ENCODE peak calls at places on chromosomes 13 and 19, in seven cellular contexts. V, C, K, R, Q, X and M are unnamed samples.

GRCh38 chr19:54459282-54460229 is 4.0 kb downstream of the LENG9 start:
- DNase-seq in R (no peak), X (no peak), K (no peak), V (no peak), Q (no peak), C (no peak), M (no peak)

GRCh38 chr19:46499692-46500091 is 4.0 kb upstream of the PNMA8B start:
- DNase-seq in V (no peak), Q (no peak), R (no peak), C (no peak), K (no peak), X (no peak), M (no peak)

GRCh38 chr13:41222259-41222852 is 28.0 kb upstream of the KBTBD7 start:
- DNase-seq in K (no peak), R (peak), X (no peak), V (no peak), C (peak), Q (no peak), M (no peak)

GRCh38 chr19:50654882-50655281 is 5.6 kb downstream of the C19orf81 start:
- DNase-seq in C (no peak), Q (no peak), K (no peak), X (no peak), V (no peak), R (no peak), M (no peak)

GRCh38 chr13:56906909-56907308 is 233.8 kb upstream of the PRR20A start:
- DNase-seq in K (no peak), R (no peak), C (no peak), V (no peak), Q (no peak), X (no peak), M (no peak)

GRCh38 chr19:21786931-21787330 is 19.6 kb upstream of the ZNF100 start:
- DNase-seq in V (no peak), C (no peak), R (no peak), Q (no peak), X (no peak), K (no peak), M (no peak)

GRCh38 chr19:54297759-54298305 is 15.1 kb downstream of the LILRA5 start:
- DNase-seq in X (no peak), V (no peak), R (no peak), Q (no peak), C (peak), K (no peak), M (no peak)

GRCh38 chr19:23699521-23699860 is 12.5 kb upstream of the ZNF675 start:
- DNase-seq in K (no peak), Q (no peak), C (peak), V (no peak), X (no peak), R (no peak), M (peak)

GRCh38 chr19:38617283-38617763 is 430 bp downstream of the MAP4K1 start:
- DNase-seq in Q (no peak), X (no peak), K (no peak), V (no peak), C (no peak), R (no peak), M (no peak)

GRCh38 chr13:28059214-28059613 is 41.2 kb downstream of the FLT3 start:
- DNase-seq in C (peak), K (no peak), R (peak), V (no peak), Q (no peak), X (no peak), M (no peak)

GRCh38 chr19:10238172-10238783 is 7.1 kb upstream of the S1PR2 start:
- DNase-seq in C (peak), Q (no peak), V (peak), K (peak), R (peak), X (peak), M (no peak)

GRCh38 chr19:10861118-10861651 is 10.2 kb upstream of the CARM1 start:
- DNase-seq in K (no peak), X (no peak), Q (no peak), R (peak), C (peak), V (no peak), M (no peak)

GRCh38 chr19:13692096-13692495 is 72.2 kb upstream of the MRI1 start:
- DNase-seq in X (no peak), Q (no peak), V (no peak), R (no peak), K (peak), C (peak), M (no peak)

GRCh38 chr19:6765738-6766356 is 1.4 kb downstream of the SH2D3A start:
- DNase-seq in X (no peak), R (peak), K (no peak), Q (no peak), V (no peak), C (peak), M (no peak)

GRCh38 chr13:76762731-76763130 is 123.5 kb downstream of the KCTD12 start:
- DNase-seq in K (no peak), X (no peak), V (no peak), R (no peak), Q (no peak), C (no peak), M (no peak)

GRCh38 chr19:10680545-10681135 is 20.6 kb upstream of the QTRT1 start:
- DNase-seq in R (no peak), X (no peak), C (no peak), Q (no peak), K (no peak), V (no peak), M (no peak)

GRCh38 chr13:46864941-46865340 is 31.9 kb downstream of the HTR2A start:
- DNase-seq in V (no peak), X (no peak), Q (no peak), C (peak), K (no peak), R (no peak), M (no peak)

GRCh38 chr19:40811478-40812341 is 12.7 kb downstream of the EGLN2 start:
- DNase-seq in X (no peak), R (no peak), V (no peak), Q (no peak), K (no peak), C (no peak), M (no peak)

GRCh38 chr19:46953955-46954501 is 65.6 kb upstream of the NPAS1 start:
- DNase-seq in R (no peak), K (no peak), V (no peak), C (no peak), X (no peak), Q (no peak), M (no peak)

GRCh38 chr19:4284176-4284958 is 5.3 kb downstream of the SHD start:
- DNase-seq in R (no peak), C (peak), X (no peak), V (no peak), Q (no peak), K (no peak), M (no peak)

GRCh38 chr13:99322297-99323103 is 15.3 kb upstream of the GPR183 start:
- DNase-seq in V (no peak), X (no peak), R (no peak), C (peak), Q (peak), K (no peak), M (no peak)

GRCh38 chr19:35720163-35720524 is 2.3 kb downstream of the KMT2B start:
- DNase-seq in V (no peak), K (no peak), Q (no peak), X (no peak), R (no peak), C (no peak), M (no peak)

GRCh38 chr13:25886438-25887214 is 165.2 kb downstream of the SHISA2 start:
- DNase-seq in Q (peak), X (no peak), K (peak), C (peak), R (no peak), V (no peak), M (no peak)

GRCh38 chr19:27865927-27866777 is 1346.8 kb downstream of the UQCRFS1 start:
- DNase-seq in V (no peak), R (no peak), X (peak), C (no peak), K (no peak), Q (no peak), M (no peak)

GRCh38 chr19:532578-533484 is 1.3 kb downstream of the CDC34 start:
- DNase-seq in Q (no peak), K (no peak), C (peak), R (peak), V (peak), X (no peak), M (no peak)

GRCh38 chr19:30673336-30673735 is 301.2 kb downstream of the ZNF536 start:
- DNase-seq in K (no peak), V (no peak), Q (no peak), X (no peak), C (no peak), R (peak), M (no peak)

GRCh38 chr13:30676672-30677071 is 58.7 kb upstream of the ALOX5AP start:
- DNase-seq in R (no peak), V (no peak), Q (no peak), C (peak), K (no peak), X (no peak), M (no peak)

GRCh38 chr19:23294141-23294540 is 43.9 kb upstream of the ZNF724 start:
- DNase-seq in K (no peak), Q (no peak), X (peak), R (no peak), V (no peak), C (no peak), M (no peak)

GRCh38 chr19:42313096-42313839 is at the start of gene TMEM145:
- DNase-seq in V (no peak), C (no peak), R (peak), K (no peak), X (no peak), Q (no peak), M (no peak)

GRCh38 chr13:113813070-113813748 is 50.7 kb downstream of the GAS6 start:
- DNase-seq in V (no peak), X (no peak), R (no peak), C (no peak), K (no peak), Q (no peak), M (no peak)

GRCh38 chr19:51549533-51550324 is 18.3 kb upstream of the SIGLEC6 start:
- DNase-seq in K (no peak), Q (no peak), X (no peak), R (no peak), V (no peak), C (no peak), M (peak)

GRCh38 chr13:51811046-51811445 is 7.1 kb upstream of the DHRS12 start:
- DNase-seq in C (no peak), R (no peak), V (no peak), X (no peak), Q (no peak), K (no peak), M (no peak)

DNA sequence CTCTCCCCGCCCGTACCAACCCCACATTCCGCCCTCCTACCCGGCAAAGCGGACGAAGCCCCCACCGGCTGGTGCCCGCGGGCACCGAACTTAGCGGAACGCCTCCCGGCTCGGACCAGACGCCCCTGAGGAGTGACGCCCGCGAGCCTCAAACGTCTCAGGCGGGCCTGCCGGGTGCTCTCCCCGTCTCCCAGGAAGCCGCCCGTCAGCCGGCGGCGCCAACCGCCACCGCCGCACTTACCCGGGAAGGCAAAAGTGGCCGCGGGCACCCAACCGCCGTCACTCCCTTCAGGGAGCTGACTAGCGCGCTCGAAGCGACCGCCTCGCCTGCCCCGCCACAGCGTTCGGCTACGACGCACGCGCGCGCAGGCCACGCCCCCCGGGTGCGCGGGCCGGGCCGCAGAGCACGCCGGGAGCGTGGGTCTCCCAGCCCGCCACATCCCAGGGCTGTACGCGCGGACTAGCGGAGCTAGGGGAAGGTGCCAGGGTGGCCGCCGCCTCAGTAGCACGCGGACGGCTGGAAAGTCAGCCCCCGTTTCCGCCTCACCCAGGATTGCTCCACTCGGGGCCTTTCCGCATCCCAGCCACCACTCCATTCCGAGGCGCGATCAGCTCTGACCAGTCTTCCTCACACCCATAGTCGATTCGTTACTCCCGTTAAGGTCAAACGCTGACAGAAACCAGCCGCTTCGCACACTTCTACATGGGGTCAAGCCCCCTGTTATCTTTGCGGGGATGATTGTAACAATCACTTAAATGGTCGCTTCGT is at the start of gene TEX30:
- DNase-seq in C (peak), X (peak), Q (peak), V (peak), R (peak), K (peak), M (peak)
- TF ChIP-seq CTCF in C (no peak), X (peak), Q (no peak), V (no peak), R (no peak), K (no peak), M (no peak)

GRCh38 chr13:60260440-60260839 is 96.7 kb upstream of the DIAPH3 start:
- DNase-seq in Q (no peak), K (no peak), C (no peak), X (no peak), V (no peak), R (no peak), M (no peak)
- TF ChIP-seq CTCF in Q (no peak), K (peak), C (no peak), X (no peak), V (no peak), R (no peak), M (peak)

DNA sequence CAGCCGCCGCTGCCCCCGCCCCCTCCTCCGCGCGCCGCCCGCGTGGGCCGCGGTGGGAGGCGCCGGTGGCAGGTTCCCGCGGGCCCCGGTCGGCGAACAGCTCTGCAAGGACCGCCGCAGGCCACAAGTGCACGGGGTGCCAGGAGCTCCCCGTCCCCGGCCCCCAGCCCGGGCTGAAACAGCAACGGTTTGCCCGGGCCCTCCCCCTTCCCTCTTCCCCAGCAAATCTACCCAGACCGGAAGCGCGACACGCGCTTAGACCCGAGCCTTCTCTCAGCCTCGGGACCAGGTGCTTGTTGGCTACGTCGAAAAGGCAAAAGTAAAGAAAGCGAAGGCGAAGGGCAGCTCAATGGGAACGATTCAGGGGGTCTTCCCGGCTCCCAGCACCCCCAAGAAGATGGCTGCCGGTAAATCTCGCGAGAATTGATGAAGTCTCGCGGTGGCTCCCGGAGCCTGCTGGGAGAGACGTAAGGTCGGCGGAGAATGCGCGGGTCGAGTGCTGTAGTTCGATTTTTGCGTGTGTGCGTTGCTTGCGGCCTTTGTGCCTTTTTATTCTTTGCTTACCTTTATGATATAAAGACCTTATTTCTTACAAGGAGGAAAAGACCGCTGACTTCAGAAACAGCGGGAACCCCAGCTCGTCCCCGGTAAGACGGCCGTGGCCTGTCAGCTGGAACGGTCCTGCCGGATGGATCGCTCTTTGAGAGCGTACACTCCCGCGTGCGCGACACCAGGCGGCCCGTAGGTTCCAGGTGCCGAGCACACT is at the start of gene RBM26:
- DNase-seq in Q (peak), C (peak), V (peak), K (peak), X (peak), R (peak), M (peak)
- TF ChIP-seq CTCF in Q (no peak), C (no peak), V (peak), K (no peak), X (peak), R (no peak), M (no peak)

DNA sequence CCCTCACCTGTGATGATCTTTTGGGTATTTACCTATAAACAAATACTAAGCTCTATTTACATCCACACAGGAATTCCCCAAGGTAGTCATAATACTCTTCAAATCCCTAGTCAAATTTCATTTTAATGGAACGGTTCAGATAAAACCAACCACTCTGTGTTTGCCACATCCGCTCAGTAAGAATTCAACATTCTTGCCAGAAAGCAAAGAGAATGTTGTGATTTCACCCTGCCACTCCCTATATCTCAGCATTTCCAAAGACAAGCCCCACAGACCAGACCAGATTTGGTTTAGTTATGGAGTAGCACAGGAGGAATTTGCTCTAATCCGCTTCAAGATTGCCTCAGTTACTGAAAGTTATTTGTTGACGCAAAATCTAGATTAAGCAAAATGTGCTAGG is 105.7 kb upstream of the SERP2 start:
- DNase-seq in C (peak), V (no peak), K (peak), X (no peak), R (no peak), Q (peak), M (no peak)
- TF ChIP-seq CTCF in C (no peak), V (no peak), K (no peak), X (no peak), R (no peak), Q (no peak), M (no peak)

GRCh38 chr19:17755977-17756670 is 4.8 kb downstream of the FCHO1 start:
- DNase-seq in K (no peak), V (no peak), C (peak), X (no peak), R (peak), Q (no peak), M (no peak)

GRCh38 chr19:17755533-17755885 is 4.2 kb downstream of the FCHO1 start:
- DNase-seq in X (no peak), Q (no peak), K (no peak), R (no peak), V (no peak), C (no peak), M (no peak)

GRCh38 chr19:17752865-17753639 is 1.8 kb downstream of the FCHO1 start:
- DNase-seq in V (no peak), C (no peak), X (no peak), K (no peak), Q (no peak), R (no peak), M (no peak)

GRCh38 chr19:17753976-17754375 is 2.7 kb downstream of the FCHO1 start:
- DNase-seq in C (no peak), X (no peak), K (no peak), Q (no peak), V (no peak), R (no peak), M (no peak)

GRCh38 chr19:17754634-17755532 is 3.6 kb downstream of the FCHO1 start:
- DNase-seq in R (no peak), X (no peak), C (no peak), Q (no peak), K (no peak), V (no peak), M (no peak)
- TF ChIP-seq CTCF in R (no peak), X (no peak), C (no peak), Q (no peak), K (no peak), V (no peak), M (no peak)

GRCh38 chr19:57583521-57584416 is at the start of gene ZIK1:
- DNase-seq in Q (peak), K (peak), R (peak), V (peak), X (peak), C (no peak), M (peak)
- TF ChIP-seq CTCF in Q (no peak), K (no peak), R (no peak), V (peak), X (peak), C (no peak), M (peak)

GRCh38 chr19:33529094-33529676 is 7.6 kb upstream of the PEPD start:
- DNase-seq in X (no peak), Q (no peak), K (no peak), V (no peak), R (no peak), C (no peak), M (no peak)
- TF ChIP-seq CTCF in X (no peak), Q (no peak), K (no peak), V (no peak), R (no peak), C (no peak), M (no peak)